ENCODE peak calls at places on chromosomes 7 and 10, in five cellular contexts. S is IMR-90, Q is uterus, U is right lobe of liver, R is endothelial cell of umbilical vein. X is an unnamed sample.
A peak's percentile ranks its signal among the peaks of the same experiment; 100 is the strongest.

GRCh38 chr7:73717991-73718405 is 1.5 kb downstream of the STX1A start:
- DNase-seq in S (peak; percentile 93), Q (no peak), U (no peak), R (peak; percentile 97), X (no peak)

GRCh38 chr7:150685219-150686029 is at the start of gene GIMAP2:
- DNase-seq in S (no peak), Q (no peak), U (no peak), R (peak; percentile 87), X (no peak)

GRCh38 chr7:158430308-158431034 is 157.2 kb downstream of the PTPRN2 start:
- DNase-seq in S (no peak), Q (no peak), U (no peak), R (no peak), X (peak; percentile 84)

GRCh38 chr7:132066776-132067175 is 509.5 kb downstream of the PLXNA4 start:
- DNase-seq in S (peak; percentile 48), Q (peak; percentile 38), U (no peak), R (no peak), X (no peak)

GRCh38 chr7:17031903-17032551 is 150.2 kb upstream of the AGR3 start:
- DNase-seq in S (no peak), Q (no peak), U (no peak), R (no peak), X (no peak)

GRCh38 chr7:135743907-135744789 is 4.5 kb downstream of the FAM180A start:
- DNase-seq in S (peak; percentile 75), Q (peak; percentile 40), U (no peak), R (no peak), X (no peak)

GRCh38 chr7:128102490-128103291 is 71.5 kb upstream of the LRRC4 start:
- DNase-seq in S (no peak), Q (no peak), U (no peak), R (no peak), X (no peak)

GRCh38 chr10:77670817-77671443 is 33.3 kb upstream of the KCNMA1 start:
- DNase-seq in S (no peak), Q (no peak), U (no peak), R (no peak), X (no peak)

GRCh38 chr10:90451283-90451682 is 406.6 kb downstream of the HTR7 start:
- DNase-seq in S (no peak), Q (no peak), U (no peak), R (peak; percentile 60), X (no peak)

GRCh38 chr10:79093658-79094411 is 25.1 kb downstream of the ZMIZ1 start:
- DNase-seq in S (peak; percentile 81), Q (peak; percentile 52), U (peak; percentile 92), R (peak; percentile 78), X (peak; percentile 92)

GRCh38 chr7:94089806-94090205 is 85.7 kb upstream of the BET1 start:
- DNase-seq in S (no peak), Q (no peak), U (no peak), R (no peak), X (no peak)

GRCh38 chr7:96305915-96306314 is 16.0 kb downstream of the SLC25A13 start:
- DNase-seq in S (no peak), Q (no peak), U (no peak), R (no peak), X (no peak)

GRCh38 chr7:45923290-45923689 is 2.2 kb upstream of the IGFBP3 start:
- DNase-seq in S (peak; percentile 72), Q (peak; percentile 84), U (peak; percentile 74), R (peak; percentile 73), X (peak; percentile 95)

GRCh38 chr7:143455494-143455893 is 12.2 kb downstream of the TAS2R60 start:
- DNase-seq in S (no peak), Q (no peak), U (no peak), R (no peak), X (no peak)

GRCh38 chr7:159112136-159113011 is 32.3 kb downstream of the VIPR2 start:
- DNase-seq in S (no peak), Q (no peak), U (peak; percentile 43), R (no peak), X (no peak)

GRCh38 chr10:16950686-16951681 is 133.8 kb upstream of the RSU1 start:
- DNase-seq in S (peak; percentile 66), Q (no peak), U (no peak), R (peak; percentile 89), X (no peak)

GRCh38 chr7:23107781-23108180 is 2.2 kb downstream of the KLHL7 start:
- DNase-seq in S (no peak), Q (no peak), U (no peak), R (peak; percentile 13), X (no peak)

GRCh38 chr7:115332691-115333090 is 410.8 kb downstream of the MDFIC start:
- DNase-seq in S (peak; percentile 49), Q (no peak), U (no peak), R (no peak), X (no peak)

GRCh38 chr7:77331938-77332695 is 84.0 kb downstream of the GSAP start:
- DNase-seq in S (peak; percentile 92), Q (peak; percentile 58), U (peak; percentile 70), R (peak; percentile 93), X (peak; percentile 80)

GRCh38 chr10:86086418-86086817 is 280.2 kb downstream of the GRID1 start:
- DNase-seq in S (no peak), Q (no peak), U (no peak), R (no peak), X (no peak)

GRCh38 chr7:65441010-65441409 is 67.4 kb downstream of the ZNF92 start:
- DNase-seq in S (peak; percentile 45), Q (no peak), U (no peak), R (peak; percentile 69), X (no peak)

GRCh38 chr7:52197234-52197633 is 838.2 kb upstream of the POM121L12 start:
- DNase-seq in S (no peak), Q (no peak), U (no peak), R (peak; percentile 3), X (no peak)

GRCh38 chr7:104487642-104488041 is 159.2 kb downstream of the LHFPL3 start:
- DNase-seq in S (no peak), Q (no peak), U (no peak), R (no peak), X (no peak)

GRCh38 chr7:54841772-54842707 is 83.0 kb upstream of the SEC61G start:
- DNase-seq in S (peak; percentile 95), Q (no peak), U (peak; percentile 81), R (peak; percentile 26), X (no peak)

GRCh38 chr10:101643546-101643945 is 51.4 kb downstream of the FBXW4 start:
- DNase-seq in S (no peak), Q (no peak), U (no peak), R (no peak), X (no peak)

GRCh38 chr10:130498934-130499333 is 362.7 kb downstream of the GLRX3 start:
- DNase-seq in S (no peak), Q (no peak), U (no peak), R (no peak), X (peak; percentile 32)

GRCh38 chr7:91276909-91277308 is 12.7 kb downstream of the FZD1 start:
- DNase-seq in S (no peak), Q (no peak), U (no peak), R (no peak), X (no peak)

GRCh38 chr10:100568937-100569336 is 33.2 kb downstream of the HIF1AN start:
- DNase-seq in S (no peak), Q (no peak), U (no peak), R (no peak), X (no peak)

GRCh38 chr7:90597879-90598278 is 1.8 kb downstream of the CDK14 start:
- DNase-seq in S (no peak), Q (no peak), U (no peak), R (no peak), X (no peak)

GRCh38 chr7:18288322-18289037 is 207.1 kb upstream of the HDAC9 start:
- DNase-seq in S (no peak), Q (no peak), U (no peak), R (no peak), X (no peak)

GRCh38 chr7:1809070-1809469 is 139.0 kb downstream of the ELFN1 start:
- DNase-seq in S (no peak), Q (no peak), U (no peak), R (no peak), X (peak; percentile 68)
- TF ChIP-seq CTCF in S (no peak), Q (no peak), U (no peak), R (no peak), X (no peak)

GRCh38 chr7:38178004-38178694 is at the start of gene STARD3NL:
- DNase-seq in S (peak; percentile 100), Q (peak; percentile 95), U (peak; percentile 97), R (peak; percentile 100), X (peak; percentile 99)
- TF ChIP-seq POLR2A in S (peak; percentile 77), Q (peak; percentile 12), U (peak; percentile 62), R (peak; percentile 71), X (no peak)

DNA sequence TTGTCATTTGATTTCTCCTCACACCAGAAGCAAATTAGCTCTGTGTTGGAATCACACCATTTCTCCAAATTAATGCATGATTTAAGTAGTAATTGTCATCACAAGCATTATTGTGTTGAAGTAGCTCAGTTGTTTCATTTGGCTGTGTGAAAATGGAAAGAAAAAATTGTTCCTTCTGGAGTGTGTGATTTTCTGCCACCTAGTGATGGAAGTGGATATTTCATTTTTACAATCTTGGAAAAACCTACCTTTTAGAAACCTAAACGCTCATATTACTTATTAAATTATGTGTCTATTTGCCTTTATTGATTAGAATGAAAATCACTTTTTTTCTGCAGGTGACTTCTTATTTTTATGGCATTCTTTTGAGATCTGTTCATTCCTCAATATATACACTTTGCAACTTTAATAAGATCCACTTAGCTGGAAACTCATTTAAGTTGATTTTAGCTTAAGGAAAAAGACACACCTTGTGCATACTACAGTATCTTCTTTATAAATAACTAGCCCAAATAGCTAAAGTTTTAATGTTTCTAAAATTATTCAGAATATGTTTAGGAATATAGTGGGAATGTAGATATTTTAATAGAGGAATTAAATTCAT is 50.0 kb downstream of the SRI start:
- DNase-seq in S (peak; percentile 5), Q (no peak), U (no peak), R (peak; percentile 40), X (no peak)
- TF ChIP-seq CTCF in S (peak; percentile 52), Q (peak; percentile 16), U (peak; percentile 61), R (peak; percentile 17), X (no peak)

GRCh38 chr10:113960617-113961260 is 82.9 kb upstream of the ADRB1 start:
- DNase-seq in S (no peak), Q (no peak), U (no peak), R (no peak), X (peak; percentile 53)

GRCh38 chr10:113958631-113959382 is 84.9 kb upstream of the ADRB1 start:
- DNase-seq in S (peak; percentile 93), Q (peak; percentile 51), U (peak; percentile 88), R (peak; percentile 14), X (no peak)

GRCh38 chr10:113959383-113959760 is 84.3 kb upstream of the ADRB1 start:
- DNase-seq in S (no peak), Q (no peak), U (peak; percentile 60), R (no peak), X (no peak)

GRCh38 chr10:113965077-113965476 is 78.6 kb upstream of the ADRB1 start:
- DNase-seq in S (no peak), Q (no peak), U (no peak), R (no peak), X (no peak)

DNA sequence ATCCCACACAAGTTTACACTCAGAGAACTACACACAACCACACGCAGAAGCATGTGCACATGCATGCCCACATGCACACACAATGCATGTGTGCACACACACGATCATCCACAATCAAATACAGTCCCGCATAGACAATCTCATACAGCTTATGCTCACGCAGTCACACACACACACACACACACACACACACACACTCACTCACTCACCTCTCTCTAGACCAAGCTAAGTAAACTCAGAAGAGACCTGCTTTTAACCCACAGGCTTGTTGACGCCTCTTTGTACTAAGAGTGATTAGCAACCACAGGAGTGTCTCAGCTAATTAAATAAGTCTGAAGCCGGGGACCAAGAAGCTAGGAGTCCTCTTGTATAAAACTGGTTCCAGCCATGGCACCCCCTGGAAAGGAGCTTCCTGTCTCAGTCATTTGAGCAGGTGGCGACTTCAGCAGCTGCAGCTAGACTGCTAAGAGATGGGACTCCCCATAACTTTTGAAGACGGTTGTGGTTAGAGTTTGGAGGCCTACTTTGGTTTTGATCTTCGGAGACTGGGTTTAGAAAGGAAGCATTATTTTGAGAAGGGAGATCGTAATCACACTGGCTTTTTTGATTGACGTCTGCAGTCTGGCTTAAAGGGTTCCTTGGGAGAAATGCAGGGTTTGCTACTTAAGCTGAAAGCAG is 82.3 kb upstream of the ADRB1 start:
- DNase-seq in S (no peak), Q (no peak), U (no peak), R (no peak), X (no peak)
- TF ChIP-seq POLR2A in S (no peak), Q (no peak), U (no peak), R (no peak), X (no peak)